ENCODE peak calls at places on chromosomes 6 and 20, in four cellular contexts. F is K562, L is HepG2, I is GM12878. T is an unnamed sample.

GRCh38 chr20:8254911-8255582 is 123.0 kb downstream of the PLCB1 start:
- DNase-seq in F (no peak), L (no peak), I (no peak), T (no peak)

GRCh38 chr6:4661391-4661790 is 114.8 kb upstream of the CDYL start:
- DNase-seq in F (no peak), L (no peak), I (no peak), T (no peak)

GRCh38 chr20:62551408-62552323 is 75.9 kb upstream of the GATA5 start:
- DNase-seq in F (no peak), L (no peak), I (no peak), T (no peak)

GRCh38 chr6:118986312-118986711 is 51.4 kb upstream of the MCM9 start:
- DNase-seq in F (no peak), L (no peak), I (no peak), T (no peak)

GRCh38 chr6:105087571-105088211 is 92.1 kb downstream of the POPDC3 start:
- DNase-seq in F (peak; percentile 69), L (peak; percentile 46), I (peak; percentile 17), T (peak; percentile 8)

GRCh38 chr20:3871549-3872265 is 17.5 kb upstream of the PANK2 start:
- DNase-seq in F (no peak), L (peak; percentile 44), I (no peak), T (peak; percentile 47)

GRCh38 chr20:437787-438486 is 24.4 kb downstream of the TBC1D20 start:
- DNase-seq in F (no peak), L (no peak), I (no peak), T (no peak)

GRCh38 chr6:56091159-56091869 is 156.1 kb downstream of the COL21A1 start:
- DNase-seq in F (no peak), L (peak; percentile 91), I (no peak), T (no peak)

GRCh38 chr6:85580878-85581267 is 12.8 kb downstream of the SNX14 start:
- DNase-seq in F (peak; percentile 89), L (peak; percentile 54), I (no peak), T (no peak)

GRCh38 chr20:16761305-16761829 is 13.2 kb downstream of the OTOR start:
- DNase-seq in F (peak; percentile 61), L (peak; percentile 77), I (peak; percentile 19), T (peak; percentile 78)

GRCh38 chr20:11207749-11208502 is 534.1 kb upstream of the JAG1 start:
- DNase-seq in F (no peak), L (peak; percentile 76), I (no peak), T (peak; percentile 98)

DNA sequence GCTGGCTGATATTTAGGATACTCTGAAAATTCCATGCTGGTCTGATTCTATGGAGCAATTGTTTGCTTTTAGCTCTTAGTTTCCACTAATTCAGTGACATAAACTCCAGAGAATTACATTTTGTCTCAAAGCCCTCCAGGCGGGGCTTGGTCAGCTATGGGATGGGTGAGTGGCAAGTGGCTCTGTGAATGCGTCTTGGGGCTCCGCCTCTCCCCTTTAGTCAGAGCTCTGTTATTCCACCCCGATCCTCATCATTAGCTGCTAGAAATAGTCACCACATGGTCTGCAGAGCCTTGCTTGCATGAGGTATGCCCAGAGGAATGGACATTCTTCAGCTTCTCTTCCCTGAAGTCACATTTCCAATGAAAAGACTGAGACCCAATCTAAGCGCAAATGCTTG is 540.6 kb downstream of the QKI start:
- DNase-seq in F (no peak), L (no peak), I (no peak), T (no peak)
- TF ChIP-seq CHD4 in F (no peak), L (no peak), I (no peak), T (no peak)

GRCh38 chr6:6746334-6746969 is 157.9 kb downstream of the LY86 start:
- DNase-seq in F (no peak), L (no peak), I (no peak), T (no peak)
- TF ChIP-seq CHD4 in F (no peak), L (no peak), I (no peak), T (no peak)

GRCh38 chr20:63692436-63693078 is 3.9 kb upstream of the TNFRSF6B start:
- DNase-seq in F (no peak), L (no peak), I (no peak), T (peak; percentile 76)
- TF ChIP-seq CHD4 in F (no peak), L (no peak), I (no peak), T (no peak)

GRCh38 chr20:48684501-48685041 is 143.2 kb downstream of the PREX1 start:
- DNase-seq in F (no peak), L (no peak), I (no peak), T (no peak)

GRCh38 chr20:48685300-48685699 is 142.5 kb downstream of the PREX1 start:
- DNase-seq in F (no peak), L (no peak), I (no peak), T (no peak)

GRCh38 chr20:48688579-48688978 is 139.2 kb downstream of the PREX1 start:
- DNase-seq in F (no peak), L (no peak), I (no peak), T (no peak)

GRCh38 chr20:48687097-48687800 is 140.6 kb downstream of the PREX1 start:
- DNase-seq in F (no peak), L (no peak), I (no peak), T (no peak)

GRCh38 chr20:48686238-48687096 is 141.3 kb downstream of the PREX1 start:
- DNase-seq in F (peak; percentile 21), L (no peak), I (no peak), T (no peak)
- TF ChIP-seq CHD4 in F (no peak), L (no peak), I (no peak), T (no peak)

GRCh38 chr6:113893866-113894265 is 36.7 kb downstream of the MARCKS start:
- DNase-seq in F (no peak), L (no peak), I (no peak), T (no peak)
- TF ChIP-seq CHD4 in F (no peak), L (no peak), I (no peak), T (no peak)

DNA sequence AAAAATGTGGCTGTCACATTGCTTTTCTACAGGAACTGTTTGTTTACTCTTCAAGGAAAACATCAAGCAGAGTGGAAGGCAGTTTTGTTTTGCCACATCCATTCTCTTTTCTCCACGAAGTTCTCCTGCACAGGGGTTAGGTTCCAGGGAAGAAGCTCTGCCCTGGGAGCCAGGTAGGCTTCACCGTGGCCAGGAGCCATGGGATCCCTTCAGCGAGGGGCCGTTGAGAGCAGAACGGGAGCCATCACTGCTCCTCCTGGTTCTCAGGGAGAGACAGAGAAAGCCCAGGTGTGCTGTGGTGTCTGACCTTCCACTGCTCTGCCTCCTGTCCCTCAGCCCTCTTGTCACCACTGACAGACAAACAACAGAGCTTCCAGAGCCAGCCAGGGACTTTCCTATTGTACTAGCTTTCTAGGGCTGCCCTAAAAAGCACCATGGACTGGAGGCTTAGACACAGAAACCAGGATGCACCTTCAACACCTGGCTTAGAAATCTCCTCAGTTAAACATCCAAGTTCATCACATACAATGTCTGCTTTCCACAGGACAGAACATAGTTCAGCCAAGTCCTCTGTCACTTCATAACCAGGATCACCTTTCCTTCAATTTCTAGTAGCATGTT is 75.6 kb upstream of the SLC22A23 start:
- DNase-seq in F (no peak), L (no peak), I (no peak), T (no peak)
- TF ChIP-seq CHD4 in F (no peak), L (no peak), I (no peak), T (no peak)

GRCh38 chr6:160573943-160574342 is 90.1 kb downstream of the LPA start:
- DNase-seq in F (peak; percentile 60), L (no peak), I (no peak), T (no peak)
- TF ChIP-seq CHD4 in F (no peak), L (no peak), I (no peak), T (no peak)

DNA sequence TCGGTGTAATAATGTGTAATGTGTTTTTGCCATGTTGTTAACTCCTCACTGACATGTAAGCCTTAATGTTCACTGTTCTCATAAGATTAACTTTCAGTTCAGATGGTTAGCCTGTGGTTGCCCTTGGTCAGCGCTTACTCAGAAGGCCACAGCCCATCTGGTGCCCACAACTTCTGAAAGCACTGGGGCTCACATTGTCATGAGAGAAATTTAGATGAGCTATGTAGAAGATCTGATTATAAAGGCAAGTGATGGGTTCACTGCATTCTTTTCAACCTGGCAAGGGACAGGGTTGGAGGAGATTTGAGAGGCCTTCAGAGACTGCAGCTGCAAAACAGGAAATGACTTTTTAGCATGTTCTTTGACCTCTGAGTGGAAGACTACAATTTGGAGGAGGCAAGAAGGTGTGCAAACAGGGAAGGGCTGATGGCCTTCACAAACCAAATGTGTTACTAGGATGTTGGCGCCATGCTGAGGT is 242.3 kb upstream of the SUPT3H start:
- DNase-seq in F (no peak), L (no peak), I (no peak), T (no peak)
- TF ChIP-seq CHD4 in F (no peak), L (no peak), I (no peak), T (no peak)

GRCh38 chr6:168440520-168441433 is at the start of gene SMOC2:
- DNase-seq in F (no peak), L (no peak), I (no peak), T (no peak)
- TF ChIP-seq CHD4 in F (no peak), L (no peak), I (no peak), T (no peak)

GRCh38 chr20:54189630-54190029 is 15.8 kb upstream of the CYP24A1 start:
- DNase-seq in F (no peak), L (no peak), I (no peak), T (no peak)
- TF ChIP-seq CHD4 in F (no peak), L (no peak), I (no peak), T (no peak)